ENCODE peak calls at places on chromosomes 6 and 20, in six cellular contexts. One of them, this sample, is unnamed.

GRCh38 chr20:43937586-43937985 is 22.9 kb downstream of the TOX2 start:
- DNase-seq in effector memory CD4-positive, alpha-beta T cell: no peak
- DNase-seq in fibroblast of mammary gland: peak
- DNase-seq in astrocyte: peak
- DNase-seq in NCI-H1092 treated with DMSO at 0.1 percent for 48 hours: no peak
- DNase-seq in NCI-H1694: no peak
- DNase-seq in this sample: no peak

GRCh38 chr20:51910202-51911050 is 108.1 kb upstream of the SALL4 start:
- DNase-seq in fibroblast of mammary gland: no peak
- DNase-seq in NCI-H1092 treated with DMSO at 0.1 percent for 48 hours: no peak
- DNase-seq in effector memory CD4-positive, alpha-beta T cell: no peak
- DNase-seq in astrocyte: peak
- DNase-seq in NCI-H1694: no peak
- DNase-seq in this sample: no peak

GRCh38 chr20:44328428-44328827 is 8.4 kb upstream of the R3HDML start:
- DNase-seq in astrocyte: no peak
- DNase-seq in NCI-H1694: no peak
- DNase-seq in NCI-H1092 treated with DMSO at 0.1 percent for 48 hours: no peak
- DNase-seq in fibroblast of mammary gland: no peak
- DNase-seq in effector memory CD4-positive, alpha-beta T cell: no peak
- DNase-seq in this sample: no peak

GRCh38 chr6:140203611-140204553 is 829.4 kb upstream of the CITED2 start:
- DNase-seq in astrocyte: peak
- DNase-seq in NCI-H1694: no peak
- DNase-seq in NCI-H1092 treated with DMSO at 0.1 percent for 48 hours: peak
- DNase-seq in fibroblast of mammary gland: peak
- DNase-seq in effector memory CD4-positive, alpha-beta T cell: no peak
- DNase-seq in this sample: no peak

GRCh38 chr20:9075264-9076095 is 6.6 kb downstream of the PLCB4 start:
- DNase-seq in astrocyte: no peak
- DNase-seq in effector memory CD4-positive, alpha-beta T cell: no peak
- DNase-seq in NCI-H1092 treated with DMSO at 0.1 percent for 48 hours: no peak
- DNase-seq in NCI-H1694: no peak
- DNase-seq in fibroblast of mammary gland: no peak
- DNase-seq in this sample: peak

GRCh38 chr20:47237715-47238114 is 118.8 kb downstream of the ZMYND8 start:
- DNase-seq in NCI-H1092 treated with DMSO at 0.1 percent for 48 hours: no peak
- DNase-seq in fibroblast of mammary gland: peak
- DNase-seq in astrocyte: no peak
- DNase-seq in effector memory CD4-positive, alpha-beta T cell: no peak
- DNase-seq in NCI-H1694: no peak
- DNase-seq in this sample: no peak

GRCh38 chr20:58359441-58359840 is 29.6 kb upstream of the VAPB start:
- DNase-seq in fibroblast of mammary gland: no peak
- DNase-seq in NCI-H1694: no peak
- DNase-seq in astrocyte: no peak
- DNase-seq in effector memory CD4-positive, alpha-beta T cell: no peak
- DNase-seq in NCI-H1092 treated with DMSO at 0.1 percent for 48 hours: no peak
- DNase-seq in this sample: no peak

GRCh38 chr6:15620616-15621015 is 42.2 kb downstream of the DTNBP1 start:
- DNase-seq in effector memory CD4-positive, alpha-beta T cell: no peak
- DNase-seq in NCI-H1694: peak
- DNase-seq in astrocyte: no peak
- DNase-seq in NCI-H1092 treated with DMSO at 0.1 percent for 48 hours: peak
- DNase-seq in fibroblast of mammary gland: no peak
- DNase-seq in this sample: no peak

GRCh38 chr6:53309059-53309896 is 39.5 kb downstream of the ELOVL5 start:
- DNase-seq in astrocyte: peak
- DNase-seq in effector memory CD4-positive, alpha-beta T cell: no peak
- DNase-seq in NCI-H1694: no peak
- DNase-seq in fibroblast of mammary gland: peak
- DNase-seq in NCI-H1092 treated with DMSO at 0.1 percent for 48 hours: peak
- DNase-seq in this sample: peak

GRCh38 chr20:35171753-35172433 is at the start of gene PROCR:
- DNase-seq in fibroblast of mammary gland: peak
- DNase-seq in astrocyte: peak
- DNase-seq in NCI-H1092 treated with DMSO at 0.1 percent for 48 hours: no peak
- DNase-seq in effector memory CD4-positive, alpha-beta T cell: no peak
- DNase-seq in NCI-H1694: no peak
- DNase-seq in this sample: no peak

GRCh38 chr20:7966176-7966575 is 25.9 kb upstream of the HAO1 start:
- DNase-seq in effector memory CD4-positive, alpha-beta T cell: no peak
- DNase-seq in astrocyte: peak
- DNase-seq in NCI-H1694: no peak
- DNase-seq in NCI-H1092 treated with DMSO at 0.1 percent for 48 hours: peak
- DNase-seq in fibroblast of mammary gland: no peak
- DNase-seq in this sample: no peak

GRCh38 chr6:71119560-71119959 is 162.7 kb upstream of the B3GAT2 start:
- DNase-seq in NCI-H1694: no peak
- DNase-seq in NCI-H1092 treated with DMSO at 0.1 percent for 48 hours: no peak
- DNase-seq in astrocyte: no peak
- DNase-seq in effector memory CD4-positive, alpha-beta T cell: no peak
- DNase-seq in fibroblast of mammary gland: no peak
- DNase-seq in this sample: no peak

GRCh38 chr20:50931048-50931305 is 260 bp downstream of the ADNP start:
- DNase-seq in effector memory CD4-positive, alpha-beta T cell: no peak
- DNase-seq in astrocyte: no peak
- DNase-seq in NCI-H1694: no peak
- DNase-seq in fibroblast of mammary gland: no peak
- DNase-seq in NCI-H1092 treated with DMSO at 0.1 percent for 48 hours: no peak
- DNase-seq in this sample: no peak

GRCh38 chr6:168009331-168009730 is 11.9 kb downstream of the KIF25 start:
- DNase-seq in effector memory CD4-positive, alpha-beta T cell: no peak
- DNase-seq in fibroblast of mammary gland: no peak
- DNase-seq in NCI-H1092 treated with DMSO at 0.1 percent for 48 hours: no peak
- DNase-seq in astrocyte: peak
- DNase-seq in NCI-H1694: no peak
- DNase-seq in this sample: no peak

GRCh38 chr6:123323419-123324329 is 313.1 kb downstream of the TRDN start:
- DNase-seq in NCI-H1694: no peak
- DNase-seq in astrocyte: peak
- DNase-seq in fibroblast of mammary gland: peak
- DNase-seq in NCI-H1092 treated with DMSO at 0.1 percent for 48 hours: no peak
- DNase-seq in effector memory CD4-positive, alpha-beta T cell: no peak
- DNase-seq in this sample: no peak

GRCh38 chr20:22447448-22447778 is 137.0 kb downstream of the FOXA2 start:
- DNase-seq in astrocyte: no peak
- DNase-seq in effector memory CD4-positive, alpha-beta T cell: no peak
- DNase-seq in fibroblast of mammary gland: no peak
- DNase-seq in NCI-H1694: no peak
- DNase-seq in NCI-H1092 treated with DMSO at 0.1 percent for 48 hours: no peak
- DNase-seq in this sample: no peak

GRCh38 chr6:106608080-106608668 is 21.1 kb downstream of the RTN4IP1 start:
- DNase-seq in fibroblast of mammary gland: peak
- DNase-seq in astrocyte: peak
- DNase-seq in NCI-H1694: peak
- DNase-seq in NCI-H1092 treated with DMSO at 0.1 percent for 48 hours: peak
- DNase-seq in effector memory CD4-positive, alpha-beta T cell: no peak
- DNase-seq in this sample: peak

GRCh38 chr20:25540273-25540672 is 45.1 kb downstream of the NINL start:
- DNase-seq in fibroblast of mammary gland: peak
- DNase-seq in effector memory CD4-positive, alpha-beta T cell: no peak
- DNase-seq in NCI-H1694: no peak
- DNase-seq in NCI-H1092 treated with DMSO at 0.1 percent for 48 hours: no peak
- DNase-seq in astrocyte: no peak
- DNase-seq in this sample: peak

GRCh38 chr6:83429857-83430605 is 820 bp downstream of the ME1 start:
- DNase-seq in astrocyte: peak
- DNase-seq in fibroblast of mammary gland: peak
- DNase-seq in NCI-H1092 treated with DMSO at 0.1 percent for 48 hours: no peak
- DNase-seq in effector memory CD4-positive, alpha-beta T cell: no peak
- DNase-seq in NCI-H1694: no peak
- DNase-seq in this sample: peak

GRCh38 chr6:16901777-16902176 is 140.5 kb upstream of the ATXN1 start:
- DNase-seq in NCI-H1092 treated with DMSO at 0.1 percent for 48 hours: no peak
- DNase-seq in NCI-H1694: no peak
- DNase-seq in effector memory CD4-positive, alpha-beta T cell: no peak
- DNase-seq in astrocyte: peak
- DNase-seq in fibroblast of mammary gland: peak
- DNase-seq in this sample: peak

GRCh38 chr6:15439410-15440022 is 193.6 kb downstream of the JARID2 start:
- DNase-seq in effector memory CD4-positive, alpha-beta T cell: no peak
- DNase-seq in astrocyte: peak
- DNase-seq in fibroblast of mammary gland: no peak
- DNase-seq in NCI-H1092 treated with DMSO at 0.1 percent for 48 hours: no peak
- DNase-seq in NCI-H1694: no peak
- DNase-seq in this sample: no peak

GRCh38 chr6:164477790-164478189 is 831.6 kb downstream of the C6orf118 start:
- DNase-seq in effector memory CD4-positive, alpha-beta T cell: no peak
- DNase-seq in fibroblast of mammary gland: no peak
- DNase-seq in astrocyte: no peak
- DNase-seq in NCI-H1694: no peak
- DNase-seq in NCI-H1092 treated with DMSO at 0.1 percent for 48 hours: no peak
- DNase-seq in this sample: no peak

GRCh38 chr6:19180348-19181073 is 656.7 kb upstream of the ID4 start:
- DNase-seq in astrocyte: no peak
- DNase-seq in NCI-H1092 treated with DMSO at 0.1 percent for 48 hours: no peak
- DNase-seq in NCI-H1694: no peak
- DNase-seq in fibroblast of mammary gland: peak
- DNase-seq in effector memory CD4-positive, alpha-beta T cell: no peak
- DNase-seq in this sample: no peak

This sample was measured in NCI-H2081.